ENCODE peak calls at places on chromosome 4, in nine cellular contexts. T, V, C, G, X, O, M, F and D are unnamed samples.

GRCh38 chr4:154033921-154034320 is 245.0 kb upstream of the SFRP2 start:
- DNase-seq in T (no peak), F (no peak), O (no peak), X (no peak), M (no peak), G (no peak), C (no peak), V (no peak), D (no peak)

GRCh38 chr4:20430555-20430954 is 178.8 kb downstream of the SLIT2 start:
- DNase-seq in O (no peak), V (no peak), M (no peak), X (no peak), C (no peak), T (no peak), G (peak; percentile 59), F (no peak), D (no peak)

GRCh38 chr4:25970241-25970675 is 56.2 kb downstream of the SMIM20 start:
- DNase-seq in X (no peak), T (no peak), G (peak; percentile 61), O (no peak), F (no peak), V (no peak), M (peak; percentile 48), C (no peak), D (no peak)

GRCh38 chr4:19592391-19592790 is 659.3 kb upstream of the SLIT2 start:
- DNase-seq in M (no peak), O (no peak), G (no peak), F (no peak), X (no peak), T (no peak), C (no peak), V (no peak), D (no peak)

GRCh38 chr4:25779021-25779420 is 83.8 kb downstream of the SEL1L3 start:
- DNase-seq in C (no peak), F (no peak), T (no peak), G (no peak), O (no peak), V (no peak), X (no peak), M (no peak), D (no peak)

GRCh38 chr4:10619220-10619619 is 65.3 kb downstream of the CLNK start:
- DNase-seq in T (no peak), C (no peak), G (no peak), X (no peak), O (no peak), F (no peak), M (no peak), V (peak; percentile 81), D (no peak)

GRCh38 chr4:99857302-99857701 is 36.9 kb downstream of the LAMTOR3 start:
- DNase-seq in C (no peak), V (no peak), F (no peak), M (no peak), X (no peak), T (no peak), O (no peak), G (no peak), D (no peak)

GRCh38 chr4:56995525-56995924 is 16.8 kb downstream of the POLR2B start:
- DNase-seq in T (peak; percentile 65), F (peak; percentile 63), G (no peak), X (peak; percentile 66), O (no peak), V (peak; percentile 94), C (no peak), M (peak; percentile 99), D (no peak)

GRCh38 chr4:158777423-158777822 is 8.6 kb downstream of the FNIP2 start:
- DNase-seq in X (no peak), T (no peak), V (no peak), M (no peak), G (no peak), F (no peak), O (no peak), C (no peak), D (no peak)